ENCODE peak calls at places on chromosomes 6 and 20, in eight cellular contexts. S is brain microvascular endothelial cell, Z is spleen, F is PC-3, X is neural crest cell, V is Calu3, C is NCI-H1105, J is HCEC 1CT. K is an unnamed sample.

GRCh38 chr6:159590794-159591193 is 102.2 kb downstream of the SOD2 start:
- DNase-seq in S (no peak), Z (no peak), F (no peak), X (no peak), V (no peak), C (no peak), J (no peak), K (no peak)

GRCh38 chr6:14354919-14355572 is 237.5 kb downstream of the CD83 start:
- DNase-seq in S (peak), Z (no peak), F (peak), X (no peak), V (peak), C (no peak), J (peak), K (peak)

GRCh38 chr20:7744411-7744810 is 195.8 kb downstream of the HAO1 start:
- DNase-seq in S (peak), Z (no peak), F (peak), X (no peak), V (no peak), C (no peak), J (peak), K (peak)

GRCh38 chr20:49541733-49542513 is 26.0 kb downstream of the PTGIS start:
- DNase-seq in S (peak), Z (no peak), F (peak), X (peak), V (peak), C (peak), J (peak), K (peak)

GRCh38 chr6:39496951-39497350 is 174.4 kb upstream of the KCNK16 start:
- DNase-seq in S (peak), Z (no peak), F (no peak), X (no peak), V (no peak), C (no peak), J (no peak), K (no peak)

GRCh38 chr20:1802385-1803215 is 92.6 kb upstream of the SIRPA start:
- DNase-seq in S (peak), Z (peak), F (peak), X (peak), V (peak), C (peak), J (peak), K (peak)

GRCh38 chr6:119881416-119881815 is 531.9 kb upstream of the MAN1A1 start:
- DNase-seq in S (peak), Z (no peak), F (no peak), X (no peak), V (no peak), C (no peak), J (peak), K (no peak)

GRCh38 chr6:170020041-170020583 is 268.7 kb downstream of the ERMARD start:
- DNase-seq in S (no peak), Z (no peak), F (no peak), X (no peak), V (no peak), C (no peak), J (no peak), K (no peak)

GRCh38 chr6:76351275-76351674 is 278.8 kb upstream of the IMPG1 start:
- DNase-seq in S (no peak), Z (no peak), F (peak), X (no peak), V (peak), C (no peak), J (no peak), K (no peak)

GRCh38 chr20:25055711-25056492 is 2.0 kb downstream of the ACSS1 start:
- DNase-seq in S (no peak), Z (peak), F (peak), X (no peak), V (no peak), C (no peak), J (no peak), K (no peak)

GRCh38 chr6:22353036-22353560 is 56.3 kb upstream of the PRL start:
- DNase-seq in S (no peak), Z (no peak), F (no peak), X (no peak), V (no peak), C (no peak), J (no peak), K (no peak)

GRCh38 chr20:1185316-1185741 is 548 bp upstream of the TMEM74B start:
- DNase-seq in S (no peak), Z (no peak), F (no peak), X (peak), V (no peak), C (peak), J (no peak), K (peak)

GRCh38 chr6:113997106-113997505 is 26.2 kb upstream of the HDAC2 start:
- DNase-seq in S (peak), Z (no peak), F (peak), X (no peak), V (no peak), C (no peak), J (peak), K (peak)

GRCh38 chr6:31008165-31008564 is 2.1 kb upstream of the MUC22 start:
- DNase-seq in S (no peak), Z (no peak), F (no peak), X (no peak), V (peak), C (no peak), J (no peak), K (peak)

GRCh38 chr6:104357928-104358327 is 501.8 kb downstream of the HACE1 start:
- DNase-seq in S (no peak), Z (no peak), F (no peak), X (no peak), V (no peak), C (peak), J (no peak), K (no peak)

GRCh38 chr6:94270040-94270689 is 850.8 kb upstream of the EPHA7 start:
- DNase-seq in S (no peak), Z (no peak), F (no peak), X (no peak), V (no peak), C (no peak), J (no peak), K (no peak)

GRCh38 chr6:56756791-56757582 is 114.3 kb upstream of the DST start:
- DNase-seq in S (no peak), Z (no peak), F (no peak), X (no peak), V (no peak), C (no peak), J (no peak), K (no peak)